ENCODE peak calls at places on chromosomes 2 and 18, in five cellular contexts. K is mesendoderm, O is body of pancreas, A is aorta, N is PC-3. X is an unnamed sample.

GRCh38 chr2:81436256-81436655 is 1131.7 kb upstream of the LRRTM1 start:
- DNase-seq in K (no peak), N (peak; percentile 39), A (no peak), O (no peak), X (no peak)

GRCh38 chr2:172431428-172431827 is 4.0 kb downstream of the ITGA6 start:
- DNase-seq in N (no peak), A (peak; percentile 55), O (peak; percentile 87), K (no peak), X (peak; percentile 55)

GRCh38 chr18:66949419-66949818 is 345.5 kb upstream of the CDH19 start:
- DNase-seq in K (no peak), N (no peak), O (no peak), A (no peak), X (no peak)

GRCh38 chr18:12374398-12374797 is 2.6 kb downstream of the AFG3L2 start:
- DNase-seq in O (no peak), A (no peak), N (no peak), K (no peak), X (no peak)

GRCh38 chr2:54855434-54855833 is 132.0 kb downstream of the EML6 start:
- DNase-seq in A (no peak), N (peak; percentile 48), O (no peak), K (no peak), X (no peak)

GRCh38 chr2:9965119-9965822 is 13.8 kb downstream of the GRHL1 start:
- DNase-seq in K (no peak), O (no peak), N (no peak), A (no peak), X (no peak)

GRCh38 chr2:64919261-64919660 is 69.9 kb upstream of the SLC1A4 start:
- DNase-seq in N (no peak), A (no peak), O (no peak), K (no peak), X (no peak)

GRCh38 chr2:194745532-194746146 is 911.4 kb upstream of the SLC39A10 start:
- DNase-seq in K (no peak), N (no peak), A (no peak), O (no peak), X (no peak)

GRCh38 chr2:197461073-197461472 is 7.7 kb downstream of the COQ10B start:
- DNase-seq in K (no peak), A (no peak), N (no peak), O (no peak), X (no peak)

GRCh38 chr2:237649541-237650454 is 22.4 kb downstream of the LRRFIP1 start:
- DNase-seq in K (no peak), N (no peak), A (no peak), O (peak; percentile 51), X (peak; percentile 13)

GRCh38 chr2:8225257-8225656 is 456.6 kb upstream of the ID2 start:
- DNase-seq in K (no peak), A (no peak), N (no peak), O (no peak), X (no peak)

GRCh38 chr18:79394438-79395307 is 1.1 kb upstream of the NFATC1 start:
- DNase-seq in N (peak; percentile 48), A (peak; percentile 69), O (no peak), K (peak; percentile 78), X (peak; percentile 80)

GRCh38 chr2:148524519-148524919 is 120.0 kb upstream of the EPC2 start:
- DNase-seq in K (no peak), O (no peak), A (no peak), N (no peak), X (no peak)

GRCh38 chr2:109438773-109439191 is 175.0 kb downstream of the SEPTIN10 start:
- DNase-seq in K (no peak), N (peak; percentile 33), A (peak; percentile 83), O (no peak), X (no peak)

GRCh38 chr18:44917184-44917864 is 236.6 kb downstream of the SETBP1 start:
- DNase-seq in N (peak; percentile 4), O (peak; percentile 57), A (no peak), K (no peak), X (no peak)

GRCh38 chr2:158457826-158458616 is 1.3 kb downstream of the PKP4 start:
- DNase-seq in K (peak; percentile 97), N (peak; percentile 87), O (peak; percentile 89), A (peak; percentile 69), X (peak; percentile 43)

GRCh38 chr2:150887926-150888325 is 373.7 kb downstream of the RBM43 start:
- DNase-seq in O (no peak), K (no peak), N (no peak), A (no peak), X (no peak)

GRCh38 chr2:176317246-176318065 is 48.2 kb downstream of the MTX2 start:
- DNase-seq in K (no peak), O (no peak), A (no peak), N (no peak), X (no peak)

GRCh38 chr18:27184115-27185024 is 738 bp downstream of the CHST9 start:
- DNase-seq in A (no peak), O (peak; percentile 13), K (peak; percentile 43), N (no peak), X (no peak)

GRCh38 chr2:78145997-78146722 is 624.0 kb upstream of the LRRTM4 start:
- DNase-seq in A (no peak), N (no peak), O (no peak), K (no peak), X (no peak)

GRCh38 chr2:28753043-28753683 is 1.5 kb downstream of the PPP1CB start:
- DNase-seq in N (peak; percentile 87), A (peak; percentile 54), O (peak; percentile 80), K (peak; percentile 74), X (peak; percentile 88)

GRCh38 chr2:113200236-113200635 is 26.5 kb downstream of the PSD4 start:
- DNase-seq in K (peak; percentile 50), O (no peak), N (peak; percentile 13), A (peak; percentile 34), X (no peak)

GRCh38 chr2:50143822-50144575 is 887.9 kb downstream of the NRXN1 start:
- DNase-seq in N (peak; percentile 64), K (peak; percentile 37), O (no peak), A (no peak), X (no peak)

GRCh38 chr18:46387426-46388131 is 269.4 kb downstream of the LOXHD1 start:
- DNase-seq in A (no peak), O (no peak), N (no peak), K (no peak), X (no peak)

GRCh38 chr2:185219981-185220380 is 518.6 kb upstream of the FSIP2 start:
- DNase-seq in O (no peak), A (no peak), K (peak; percentile 20), N (peak; percentile 78), X (no peak)

DNA sequence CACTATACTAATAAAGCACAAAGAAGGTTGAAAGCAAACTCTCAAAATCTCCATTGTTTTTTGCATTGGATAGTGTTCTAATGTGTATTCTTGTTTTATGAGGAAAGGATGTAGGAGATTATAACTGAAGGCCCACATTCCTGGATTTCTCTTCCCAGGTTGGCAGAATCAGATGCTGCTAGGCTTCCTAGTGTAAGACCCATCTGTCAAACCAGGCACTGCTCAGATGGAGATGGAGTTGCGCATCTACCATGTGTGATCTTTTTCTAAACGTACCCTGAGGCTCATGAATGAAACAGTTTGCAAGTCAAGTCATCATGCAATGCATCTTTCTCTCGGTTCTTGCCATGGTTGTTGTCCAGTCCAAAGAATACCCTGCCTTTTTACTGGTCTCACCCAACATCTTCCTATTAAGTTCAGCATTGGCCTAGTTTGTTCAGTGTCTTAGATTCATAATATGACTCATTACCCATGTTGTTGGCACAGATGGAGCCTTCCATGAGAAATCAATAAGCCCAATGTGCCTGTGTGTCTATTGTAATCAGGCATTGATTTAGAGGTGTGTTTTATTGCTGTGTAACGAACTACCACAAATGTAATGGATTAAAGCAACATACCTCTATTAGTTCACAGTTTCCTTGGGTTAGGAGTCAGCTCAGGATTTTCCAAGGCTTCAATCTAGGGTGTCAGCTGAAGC is 127.4 kb downstream of the NYAP2 start:
- DNase-seq in K (no peak), A (no peak), N (no peak), O (peak; percentile 18), X (no peak)
- H3K4me1 ChIP-seq in K (no peaks in the 10 kb centered on the region), A (no peaks in the 10 kb centered on the region), N (no peaks in the 10 kb centered on the region), O (peaks cover 6% of the 10 kb centered on the region), X (no peaks in the 10 kb centered on the region)

DNA sequence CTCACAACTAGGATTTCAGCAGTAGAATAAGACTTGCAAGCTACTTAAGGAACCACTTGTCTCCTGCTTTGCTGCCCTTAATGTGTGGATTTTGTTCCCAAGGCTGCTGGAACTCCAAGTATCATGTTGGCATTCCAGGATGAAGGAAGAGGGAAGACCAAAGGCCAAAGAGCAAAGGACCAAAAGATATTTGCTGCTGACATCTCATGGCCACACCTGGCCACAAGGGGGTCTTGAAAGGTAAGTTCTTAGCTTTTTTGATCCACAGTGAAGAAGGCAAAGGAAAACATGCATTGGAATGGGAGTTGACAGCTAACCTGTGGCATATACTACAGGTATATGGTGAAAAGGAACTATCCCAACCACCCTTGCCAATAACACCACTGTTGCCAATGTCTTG is 3.9 kb upstream of the MATN3 start:
- DNase-seq in A (no peak), K (peak; percentile 59), O (no peak), N (no peak), X (no peak)
- H3K4me1 ChIP-seq in A (no peaks in the 10 kb centered on the region), K (peaks cover 3% of the 10 kb centered on the region), O (peaks cover 12% of the 10 kb centered on the region), N (peaks cover 10% of the 10 kb centered on the region), X (peaks cover 7% of the 10 kb centered on the region)

GRCh38 chr2:42127425-42128424 is 41.4 kb upstream of the EML4 start:
- DNase-seq in A (no peak), N (no peak), O (no peak), K (no peak), X (no peak)

GRCh38 chr2:42129947-42130346 is 39.2 kb upstream of the EML4 start:
- DNase-seq in O (no peak), K (no peak), A (no peak), N (no peak), X (no peak)

GRCh38 chr2:42125887-42126594 is 43.1 kb upstream of the EML4 start:
- DNase-seq in N (no peak), K (peak; percentile 70), A (no peak), O (no peak), X (no peak)

GRCh38 chr2:42129487-42129852 is 39.7 kb upstream of the EML4 start:
- DNase-seq in K (no peak), O (no peak), N (no peak), A (no peak), X (no peak)

GRCh38 chr2:42128731-42129486 is 40.2 kb upstream of the EML4 start:
- DNase-seq in A (no peak), K (no peak), O (no peak), N (no peak), X (no peak)
- H3K4me1 ChIP-seq in A (peaks cover 7% of the 10 kb centered on the region), K (peaks cover 19% of the 10 kb centered on the region), O (peaks cover 16% of the 10 kb centered on the region), N (peaks cover 24% of the 10 kb centered on the region), X (peaks cover 11% of the 10 kb centered on the region)

DNA sequence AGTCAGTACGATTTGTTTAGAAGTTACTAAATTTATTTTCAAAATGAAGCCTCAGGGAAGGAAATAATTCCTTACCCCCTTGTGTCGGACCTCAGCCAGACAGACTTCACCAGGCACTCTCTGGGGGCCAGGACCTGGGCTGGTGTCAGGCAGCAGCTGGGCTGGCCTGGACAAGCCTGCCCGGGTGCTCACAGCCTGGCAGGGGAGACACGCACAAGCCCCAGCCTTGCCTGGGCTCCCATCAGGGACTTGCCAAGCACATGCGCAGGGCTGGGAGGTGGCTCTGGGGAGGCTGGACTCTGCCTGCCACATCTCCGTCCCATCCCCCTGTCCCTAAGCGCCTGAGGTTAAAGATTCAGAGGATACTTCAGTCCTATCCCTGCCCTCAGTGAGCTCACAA is 56.8 kb upstream of the HS6ST1 start:
- DNase-seq in N (no peak), K (no peak), A (no peak), O (peak; percentile 22), X (no peak)
- H3K4me1 ChIP-seq in N (no peaks in the 10 kb centered on the region), K (peaks cover 7% of the 10 kb centered on the region), A (no peaks in the 10 kb centered on the region), O (peaks cover 31% of the 10 kb centered on the region), X (peaks cover 29% of the 10 kb centered on the region)

GRCh38 chr18:77015176-77015575 is 117.4 kb downstream of the MBP start:
- DNase-seq in O (no peak), N (no peak), K (no peak), A (no peak), X (no peak)
- H3K4me1 ChIP-seq in O (peaks cover 4% of the 10 kb centered on the region), N (no peaks in the 10 kb centered on the region), K (no peaks in the 10 kb centered on the region), A (no peaks in the 10 kb centered on the region), X (no peaks in the 10 kb centered on the region)